ENCODE peak calls at places on chromosomes 12 and 14, in six cellular contexts. F is AML-193; D is astrocyte; Y is astrocyte of the spinal cord; V is NCI-H1092; Z is activated CD4-positive, alpha-beta T cell treated with anti-CD3 and anti-CD28 coated beads for 1 hour. E is an unnamed sample.
A peak's percentile ranks its signal among the peaks of the same experiment; 100 is the strongest.

GRCh38 chr12:113700943-113701342 is 229.3 kb upstream of the LHX5 start:
- DNase-seq in F (no peak), D (peak; percentile 23), Y (peak; percentile 28), V (no peak), Z (no peak), E (no peak)

GRCh38 chr14:97179573-97179972 is 382.4 kb downstream of the VRK1 start:
- DNase-seq in F (no peak), D (no peak), Y (no peak), V (no peak), Z (no peak), E (no peak)

GRCh38 chr14:99035712-99036593 is 236.0 kb downstream of the BCL11B start:
- DNase-seq in F (no peak), D (peak; percentile 93), Y (peak; percentile 95), V (no peak), Z (no peak), E (no peak)

GRCh38 chr12:47783821-47784819 is 11.1 kb downstream of the SLC48A1 start:
- DNase-seq in F (no peak), D (no peak), Y (no peak), V (no peak), Z (no peak), E (no peak)

GRCh38 chr12:41250748-41251147 is 62.6 kb downstream of the PDZRN4 start:
- DNase-seq in F (no peak), D (no peak), Y (peak; percentile 29), V (no peak), Z (no peak), E (peak; percentile 61)

GRCh38 chr14:76584271-76584702 is 177.0 kb upstream of the VASH1 start:
- DNase-seq in F (no peak), D (no peak), Y (no peak), V (peak; percentile 58), Z (no peak), E (peak; percentile 70)

GRCh38 chr12:22687677-22688076 is 62.7 kb downstream of the ETNK1 start:
- DNase-seq in F (peak; percentile 78), D (peak; percentile 83), Y (peak; percentile 87), V (no peak), Z (no peak), E (no peak)

GRCh38 chr12:25813843-25814242 is 144.6 kb upstream of the RASSF8 start:
- DNase-seq in F (no peak), D (no peak), Y (no peak), V (no peak), Z (no peak), E (no peak)

GRCh38 chr12:93571854-93572711 is at the start of gene SOCS2:
- DNase-seq in F (no peak), D (peak; percentile 3), Y (no peak), V (no peak), Z (no peak), E (no peak)

GRCh38 chr12:122145505-122146330 is 28.3 kb downstream of the IL31 start:
- DNase-seq in F (no peak), D (no peak), Y (no peak), V (no peak), Z (no peak), E (no peak)

GRCh38 chr14:92798811-92799210 is 4.7 kb downstream of the GOLGA5 start:
- DNase-seq in F (no peak), D (no peak), Y (no peak), V (no peak), Z (no peak), E (no peak)

GRCh38 chr12:42935756-42936155 is 346.2 kb upstream of the PRICKLE1 start:
- DNase-seq in F (no peak), D (peak; percentile 53), Y (no peak), V (no peak), Z (no peak), E (no peak)

GRCh38 chr12:80269953-80270552 is 170.7 kb downstream of the OTOGL start:
- DNase-seq in F (peak; percentile 8), D (no peak), Y (peak; percentile 62), V (no peak), Z (no peak), E (peak; percentile 49)

GRCh38 chr14:54652188-54652889 is 85.4 kb downstream of the SAMD4A start:
- DNase-seq in F (no peak), D (peak; percentile 100), Y (peak; percentile 99), V (no peak), Z (no peak), E (no peak)

GRCh38 chr14:68663385-68664076 is 129.3 kb downstream of the ZFP36L1 start:
- DNase-seq in F (no peak), D (peak; percentile 99), Y (peak; percentile 77), V (no peak), Z (no peak), E (no peak)

GRCh38 chr14:93301821-93302447 is 30.9 kb downstream of the BTBD7 start:
- DNase-seq in F (no peak), D (peak; percentile 73), Y (peak; percentile 26), V (no peak), Z (no peak), E (no peak)

GRCh38 chr12:46357438-46358324 is 14.9 kb downstream of the SLC38A2 start:
- DNase-seq in F (no peak), D (peak; percentile 67), Y (peak; percentile 76), V (no peak), Z (no peak), E (no peak)

GRCh38 chr12:126617312-126617711 is 1552.1 kb downstream of the AACS start:
- DNase-seq in F (no peak), D (no peak), Y (no peak), V (no peak), Z (no peak), E (no peak)

GRCh38 chr12:47276253-47277070 is 196.7 kb upstream of the AMIGO2 start:
- DNase-seq in F (peak; percentile 64), D (no peak), Y (peak; percentile 49), V (no peak), Z (peak; percentile 19), E (no peak)

GRCh38 chr12:4379410-4379809 is at the start of gene FGF23:
- DNase-seq in F (no peak), D (peak; percentile 8), Y (peak; percentile 33), V (no peak), Z (no peak), E (peak; percentile 9)

GRCh38 chr14:99419905-99420304 is 60.8 kb downstream of the SETD3 start:
- DNase-seq in F (no peak), D (no peak), Y (no peak), V (no peak), Z (no peak), E (no peak)

GRCh38 chr14:104872469-104873341 is 7.6 kb downstream of the CEP170B start:
- DNase-seq in F (no peak), D (peak; percentile 44), Y (no peak), V (no peak), Z (no peak), E (no peak)

GRCh38 chr12:52346596-52346995 is 20.7 kb downstream of the KRT85 start:
- DNase-seq in F (no peak), D (no peak), Y (no peak), V (no peak), Z (no peak), E (no peak)

GRCh38 chr14:61091657-61092273 is 110.7 kb downstream of the SLC38A6 start:
- DNase-seq in F (no peak), D (no peak), Y (peak; percentile 33), V (no peak), Z (no peak), E (no peak)

GRCh38 chr14:92945544-92945943 is 22.6 kb downstream of the CHGA start:
- DNase-seq in F (no peak), D (no peak), Y (no peak), V (no peak), Z (no peak), E (no peak)

GRCh38 chr12:14635776-14636175 is 60.6 kb downstream of the GUCY2C start:
- DNase-seq in F (no peak), D (peak; percentile 23), Y (peak; percentile 2), V (no peak), Z (no peak), E (no peak)

GRCh38 chr14:91636604-91637003 is 95.3 kb downstream of the CATSPERB start:
- DNase-seq in F (no peak), D (no peak), Y (no peak), V (no peak), Z (no peak), E (no peak)

GRCh38 chr12:117105902-117106301 is 6.7 kb upstream of the TESC start:
- DNase-seq in F (no peak), D (no peak), Y (no peak), V (no peak), Z (no peak), E (no peak)

GRCh38 chr12:34097213-34097612 is 74.9 kb downstream of the ALG10 start:
- DNase-seq in F (peak; percentile 9), D (no peak), Y (no peak), V (no peak), Z (no peak), E (no peak)